ENCODE peak calls at places on chromosomes 6 and 20, in eight cellular contexts. J is cerebellar cortex, L is GM12891, P is DMS153, N is EH, G is foreskin melanocyte, Y is HuH-7.5, V is Peyer's patch. D is an unnamed sample.

GRCh38 chr6:165220030-165220429 is 89.4 kb downstream of the C6orf118 start:
- DNase-seq in J (peak; percentile 5), L (no peak), P (no peak), N (no peak), G (no peak), Y (no peak), V (no peak), D (no peak)

GRCh38 chr6:170158296-170159039 is 132.4 kb downstream of the DLL1 start:
- DNase-seq in J (no peak), L (no peak), P (no peak), N (no peak), G (no peak), Y (no peak), V (no peak), D (no peak)

GRCh38 chr20:58330229-58330628 is 20.7 kb downstream of the RAB22A start:
- DNase-seq in J (no peak), L (no peak), P (no peak), N (no peak), G (no peak), Y (no peak), V (no peak), D (no peak)

GRCh38 chr6:139648430-139649000 is 274.1 kb upstream of the CITED2 start:
- DNase-seq in J (no peak), L (no peak), P (no peak), N (no peak), G (no peak), Y (no peak), V (no peak), D (no peak)

GRCh38 chr6:903746-904145 is 210.8 kb upstream of the EXOC2 start:
- DNase-seq in J (no peak), L (no peak), P (no peak), N (peak; percentile 22), G (no peak), Y (no peak), V (no peak), D (no peak)

GRCh38 chr6:48817714-48818113 is 645.3 kb downstream of the MMUT start:
- DNase-seq in J (no peak), L (no peak), P (no peak), N (peak; percentile 36), G (no peak), Y (no peak), V (no peak), D (no peak)

GRCh38 chr6:31495580-31495979 is 2.4 kb upstream of the MICB start:
- DNase-seq in J (no peak), L (no peak), P (no peak), N (peak; percentile 81), G (no peak), Y (no peak), V (no peak), D (no peak)

GRCh38 chr6:148557796-148558457 is 188.9 kb upstream of the UST start:
- DNase-seq in J (no peak), L (no peak), P (no peak), N (no peak), G (no peak), Y (no peak), V (peak; percentile 46), D (no peak)

GRCh38 chr6:111691345-111692225 is 85.9 kb upstream of the TRAF3IP2 start:
- DNase-seq in J (no peak), L (no peak), P (no peak), N (peak; percentile 70), G (no peak), Y (no peak), V (no peak), D (no peak)

GRCh38 chr20:51318058-51318960 is 224.2 kb downstream of the NFATC2 start:
- DNase-seq in J (peak; percentile 10), L (peak; percentile 24), P (peak; percentile 81), N (no peak), G (no peak), Y (peak; percentile 63), V (no peak), D (peak; percentile 51)